ENCODE peak calls at places on chromosomes 13 and 19, in eight cellular contexts. One of them, this sample, is unnamed. For H4K20me1, the result is how much of the 10 kb centered on the place peaks cover.

GRCh38 chr19:12772323-12772722 is 3.0 kb downstream of the HOOK2 start:
- DNase-seq in DND-41: no peak
- DNase-seq in fibroblast of lung: no peak
- DNase-seq in neural progenitor cell: no peak
- DNase-seq in keratinocyte: no peak
- DNase-seq in astrocyte: no peak
- DNase-seq in osteoblast: peak
- DNase-seq in IMR-90: no peak
- DNase-seq in this sample: no peak

GRCh38 chr13:59461411-59461810 is 702.3 kb downstream of the DIAPH3 start:
- DNase-seq in astrocyte: no peak
- DNase-seq in fibroblast of lung: no peak
- DNase-seq in keratinocyte: no peak
- DNase-seq in neural progenitor cell: no peak
- DNase-seq in IMR-90: no peak
- DNase-seq in osteoblast: no peak
- DNase-seq in DND-41: no peak
- DNase-seq in this sample: no peak

GRCh38 chr19:54684537-54684936 is 21.8 kb downstream of the LILRB4 start:
- DNase-seq in osteoblast: no peak
- DNase-seq in astrocyte: peak
- DNase-seq in DND-41: peak
- DNase-seq in IMR-90: no peak
- DNase-seq in keratinocyte: no peak
- DNase-seq in fibroblast of lung: peak
- DNase-seq in neural progenitor cell: peak
- DNase-seq in this sample: peak

GRCh38 chr13:107644136-107644535 is 571.2 kb downstream of the LIG4 start:
- DNase-seq in osteoblast: no peak
- DNase-seq in DND-41: no peak
- DNase-seq in fibroblast of lung: no peak
- DNase-seq in astrocyte: no peak
- DNase-seq in keratinocyte: no peak
- DNase-seq in IMR-90: no peak
- DNase-seq in neural progenitor cell: no peak
- DNase-seq in this sample: no peak

GRCh38 chr19:2289714-2290435 is 7.9 kb upstream of the PEAK3 start:
- DNase-seq in osteoblast: peak
- DNase-seq in fibroblast of lung: no peak
- DNase-seq in keratinocyte: no peak
- DNase-seq in astrocyte: no peak
- DNase-seq in neural progenitor cell: peak
- DNase-seq in DND-41: peak
- DNase-seq in IMR-90: no peak
- DNase-seq in this sample: peak

GRCh38 chr13:101231751-101232428 is 184.4 kb downstream of the NALCN start:
- DNase-seq in keratinocyte: no peak
- DNase-seq in DND-41: no peak
- DNase-seq in IMR-90: peak
- DNase-seq in neural progenitor cell: no peak
- DNase-seq in astrocyte: no peak
- DNase-seq in osteoblast: peak
- DNase-seq in fibroblast of lung: peak
- DNase-seq in this sample: peak

GRCh38 chr19:15265849-15266248 is 33.6 kb upstream of the EPHX3 start:
- DNase-seq in fibroblast of lung: peak
- DNase-seq in IMR-90: peak
- DNase-seq in DND-41: no peak
- DNase-seq in osteoblast: peak
- DNase-seq in neural progenitor cell: no peak
- DNase-seq in astrocyte: peak
- DNase-seq in keratinocyte: no peak
- DNase-seq in this sample: no peak

GRCh38 chr19:13401388-13401787 is 104.9 kb downstream of the CACNA1A start:
- DNase-seq in IMR-90: peak
- DNase-seq in fibroblast of lung: peak
- DNase-seq in osteoblast: peak
- DNase-seq in astrocyte: peak
- DNase-seq in DND-41: peak
- DNase-seq in neural progenitor cell: no peak
- DNase-seq in keratinocyte: peak
- DNase-seq in this sample: no peak

GRCh38 chr19:43735957-43736356 is 18.8 kb downstream of the SMG9 start:
- DNase-seq in fibroblast of lung: peak
- DNase-seq in astrocyte: peak
- DNase-seq in keratinocyte: no peak
- DNase-seq in DND-41: no peak
- DNase-seq in osteoblast: peak
- DNase-seq in IMR-90: peak
- DNase-seq in neural progenitor cell: no peak
- DNase-seq in this sample: no peak

GRCh38 chr19:49441210-49441959 is at the start of gene SLC17A7:
- DNase-seq in fibroblast of lung: no peak
- DNase-seq in neural progenitor cell: peak
- DNase-seq in osteoblast: peak
- DNase-seq in DND-41: peak
- DNase-seq in keratinocyte: no peak
- DNase-seq in IMR-90: no peak
- DNase-seq in astrocyte: no peak
- DNase-seq in this sample: no peak

GRCh38 chr13:66962953-66963352 is 267.2 kb downstream of the PCDH9 start:
- DNase-seq in DND-41: no peak
- DNase-seq in astrocyte: no peak
- DNase-seq in keratinocyte: no peak
- DNase-seq in osteoblast: no peak
- DNase-seq in fibroblast of lung: no peak
- DNase-seq in neural progenitor cell: no peak
- DNase-seq in IMR-90: no peak
- DNase-seq in this sample: no peak

GRCh38 chr13:106276876-106277275 is 258.6 kb downstream of the EFNB2 start:
- DNase-seq in IMR-90: peak
- DNase-seq in osteoblast: no peak
- DNase-seq in fibroblast of lung: peak
- DNase-seq in DND-41: no peak
- DNase-seq in neural progenitor cell: no peak
- DNase-seq in astrocyte: peak
- DNase-seq in keratinocyte: no peak
- DNase-seq in this sample: no peak

GRCh38 chr13:80033286-80033685 is 307.6 kb downstream of the SPRY2 start:
- DNase-seq in astrocyte: no peak
- DNase-seq in neural progenitor cell: no peak
- DNase-seq in DND-41: no peak
- DNase-seq in IMR-90: no peak
- DNase-seq in osteoblast: no peak
- DNase-seq in fibroblast of lung: peak
- DNase-seq in keratinocyte: no peak
- DNase-seq in this sample: no peak

GRCh38 chr19:38061294-38061693 is 154.3 kb downstream of the SIPA1L3 start:
- DNase-seq in IMR-90: peak
- DNase-seq in osteoblast: peak
- DNase-seq in DND-41: no peak
- DNase-seq in keratinocyte: no peak
- DNase-seq in neural progenitor cell: no peak
- DNase-seq in astrocyte: peak
- DNase-seq in fibroblast of lung: peak
- DNase-seq in this sample: no peak

GRCh38 chr19:14769201-14769600 is 9.2 kb downstream of the ADGRE2 start:
- DNase-seq in astrocyte: no peak
- DNase-seq in osteoblast: no peak
- DNase-seq in fibroblast of lung: no peak
- DNase-seq in IMR-90: no peak
- DNase-seq in neural progenitor cell: no peak
- DNase-seq in keratinocyte: no peak
- DNase-seq in DND-41: no peak
- DNase-seq in this sample: no peak

GRCh38 chr13:37414667-37415066 is 183.9 kb downstream of the POSTN start:
- DNase-seq in IMR-90: no peak
- DNase-seq in keratinocyte: no peak
- DNase-seq in astrocyte: no peak
- DNase-seq in osteoblast: no peak
- DNase-seq in neural progenitor cell: peak
- DNase-seq in DND-41: no peak
- DNase-seq in fibroblast of lung: no peak
- DNase-seq in this sample: no peak

GRCh38 chr19:10274589-10274988 is 3.7 kb downstream of the ICAM1 start:
- DNase-seq in fibroblast of lung: no peak
- DNase-seq in DND-41: no peak
- DNase-seq in keratinocyte: no peak
- DNase-seq in osteoblast: no peak
- DNase-seq in astrocyte: no peak
- DNase-seq in IMR-90: no peak
- DNase-seq in neural progenitor cell: no peak
- DNase-seq in this sample: no peak

GRCh38 chr19:11577451-11578341 is at the start of gene ACP5:
- DNase-seq in astrocyte: no peak
- DNase-seq in DND-41: no peak
- DNase-seq in osteoblast: peak
- DNase-seq in fibroblast of lung: no peak
- DNase-seq in neural progenitor cell: no peak
- DNase-seq in keratinocyte: no peak
- DNase-seq in IMR-90: no peak
- DNase-seq in this sample: no peak
- H3K4me3 ChIP-seq in astrocyte: no peak
- H3K4me3 ChIP-seq in DND-41: no peak
- H3K4me3 ChIP-seq in osteoblast: peak
- H3K4me3 ChIP-seq in fibroblast of lung: no peak
- H3K4me3 ChIP-seq in neural progenitor cell: peak
- H3K4me3 ChIP-seq in keratinocyte: peak
- H3K4me3 ChIP-seq in IMR-90: no peak
- H3K4me3 ChIP-seq in this sample: no peak

GRCh38 chr13:50255639-50256038 is 240.4 kb downstream of the KCNRG start:
- DNase-seq in astrocyte: no peak
- DNase-seq in keratinocyte: no peak
- DNase-seq in DND-41: no peak
- DNase-seq in neural progenitor cell: no peak
- DNase-seq in fibroblast of lung: no peak
- DNase-seq in IMR-90: no peak
- DNase-seq in osteoblast: no peak
- DNase-seq in this sample: peak

GRCh38 chr13:50257646-50258045 is 242.4 kb downstream of the KCNRG start:
- DNase-seq in DND-41: peak
- DNase-seq in keratinocyte: no peak
- DNase-seq in neural progenitor cell: no peak
- DNase-seq in osteoblast: no peak
- DNase-seq in astrocyte: no peak
- DNase-seq in fibroblast of lung: no peak
- DNase-seq in IMR-90: no peak
- DNase-seq in this sample: no peak

GRCh38 chr13:50261502-50261901 is 246.3 kb downstream of the KCNRG start:
- DNase-seq in astrocyte: no peak
- DNase-seq in fibroblast of lung: no peak
- DNase-seq in IMR-90: no peak
- DNase-seq in keratinocyte: no peak
- DNase-seq in osteoblast: no peak
- DNase-seq in neural progenitor cell: no peak
- DNase-seq in DND-41: no peak
- DNase-seq in this sample: no peak
- H4K20me1 ChIP-seq in astrocyte: under half
- H4K20me1 ChIP-seq in fibroblast of lung: under half
- H4K20me1 ChIP-seq in IMR-90: under half
- H4K20me1 ChIP-seq in keratinocyte: under half
- H4K20me1 ChIP-seq in osteoblast: under half
- H4K20me1 ChIP-seq in neural progenitor cell: under half
- H4K20me1 ChIP-seq in DND-41: under half
- H4K20me1 ChIP-seq in this sample: under half

DNA sequence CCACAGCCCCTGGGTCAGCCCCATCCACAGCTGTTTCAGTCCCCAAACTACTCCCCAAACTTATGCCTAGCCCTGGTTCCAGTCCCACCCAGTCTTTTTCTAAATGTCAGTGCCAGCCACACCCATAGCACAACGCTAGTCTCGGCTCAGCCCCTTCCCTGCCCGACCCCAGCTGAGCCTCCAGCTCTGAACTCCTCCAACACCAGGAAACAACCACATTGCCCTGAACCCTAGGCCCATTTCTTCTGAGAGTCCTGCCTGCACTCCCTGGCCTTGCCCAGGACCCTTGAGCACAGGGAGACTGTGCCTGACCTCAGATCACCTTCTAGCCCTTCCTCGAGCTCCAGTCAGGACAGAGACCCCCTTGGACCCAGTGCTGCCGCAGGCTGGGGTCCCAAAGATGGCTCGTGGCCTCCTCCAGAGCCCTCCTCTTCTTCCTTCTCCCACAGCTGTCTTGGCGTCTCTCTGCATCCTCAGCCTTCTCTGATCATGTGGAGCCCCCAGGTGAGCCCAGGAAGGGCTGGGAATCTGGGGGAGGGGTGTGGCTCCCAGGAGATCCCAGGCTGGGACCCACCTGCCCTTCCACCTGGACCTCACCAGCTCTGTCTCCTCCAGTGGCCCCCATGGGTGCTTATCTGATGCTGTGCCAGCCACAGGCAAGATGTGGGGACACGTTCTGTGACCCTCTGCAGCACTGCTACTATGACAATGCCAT is 33.0 kb upstream of the IGFL1 start:
- DNase-seq in DND-41: no peak
- DNase-seq in fibroblast of lung: no peak
- DNase-seq in osteoblast: no peak
- DNase-seq in IMR-90: no peak
- DNase-seq in keratinocyte: no peak
- DNase-seq in neural progenitor cell: no peak
- DNase-seq in astrocyte: no peak
- DNase-seq in this sample: no peak
- H3K4me3 ChIP-seq in DND-41: no peak
- H3K4me3 ChIP-seq in fibroblast of lung: no peak
- H3K4me3 ChIP-seq in osteoblast: no peak
- H3K4me3 ChIP-seq in IMR-90: no peak
- H3K4me3 ChIP-seq in keratinocyte: no peak
- H3K4me3 ChIP-seq in neural progenitor cell: no peak
- H3K4me3 ChIP-seq in astrocyte: no peak
- H3K4me3 ChIP-seq in this sample: no peak

GRCh38 chr19:18495204-18495911 is 26.5 kb downstream of the ELL start:
- DNase-seq in astrocyte: no peak
- DNase-seq in IMR-90: no peak
- DNase-seq in osteoblast: peak
- DNase-seq in fibroblast of lung: no peak
- DNase-seq in DND-41: no peak
- DNase-seq in neural progenitor cell: peak
- DNase-seq in keratinocyte: no peak
- DNase-seq in this sample: no peak

GRCh38 chr19:18491995-18492953 is 29.6 kb downstream of the ELL start:
- DNase-seq in fibroblast of lung: no peak
- DNase-seq in osteoblast: peak
- DNase-seq in astrocyte: no peak
- DNase-seq in keratinocyte: no peak
- DNase-seq in DND-41: no peak
- DNase-seq in neural progenitor cell: no peak
- DNase-seq in IMR-90: no peak
- DNase-seq in this sample: no peak

GRCh38 chr19:18494267-18494607 is 27.6 kb downstream of the ELL start:
- DNase-seq in keratinocyte: no peak
- DNase-seq in neural progenitor cell: no peak
- DNase-seq in fibroblast of lung: peak
- DNase-seq in osteoblast: peak
- DNase-seq in IMR-90: peak
- DNase-seq in DND-41: no peak
- DNase-seq in astrocyte: peak
- DNase-seq in this sample: no peak

GRCh38 chr19:18496167-18496979 is 25.5 kb downstream of the ELL start:
- DNase-seq in DND-41: peak
- DNase-seq in IMR-90: peak
- DNase-seq in keratinocyte: peak
- DNase-seq in fibroblast of lung: peak
- DNase-seq in osteoblast: peak
- DNase-seq in neural progenitor cell: no peak
- DNase-seq in astrocyte: peak
- DNase-seq in this sample: peak

GRCh38 chr19:18493440-18494266 is 28.2 kb downstream of the ELL start:
- DNase-seq in keratinocyte: no peak
- DNase-seq in fibroblast of lung: no peak
- DNase-seq in osteoblast: peak
- DNase-seq in DND-41: no peak
- DNase-seq in IMR-90: no peak
- DNase-seq in astrocyte: no peak
- DNase-seq in neural progenitor cell: no peak
- DNase-seq in this sample: no peak
- H4K20me1 ChIP-seq in keratinocyte: under half
- H4K20me1 ChIP-seq in fibroblast of lung: under half
- H4K20me1 ChIP-seq in osteoblast: half or more
- H4K20me1 ChIP-seq in DND-41: half or more
- H4K20me1 ChIP-seq in IMR-90: half or more
- H4K20me1 ChIP-seq in astrocyte: half or more
- H4K20me1 ChIP-seq in neural progenitor cell: half or more
- H4K20me1 ChIP-seq in this sample: half or more

This sample was measured in MM.1S.